ENCODE peak calls at places on chromosome 18, in five cellular contexts. O is DND-41, A is aorta, J is Peyer's patch, D is astrocyte. F is an unnamed sample.

GRCh38 chr18:11407900-11408299 is 201.5 kb upstream of the SLC35G4 start:
- DNase-seq in A (no peak), D (peak), J (no peak), O (no peak), F (no peak)

GRCh38 chr18:55419132-55419938 is 168.7 kb downstream of the TCF4 start:
- DNase-seq in O (no peak), D (peak), A (no peak), J (no peak), F (no peak)

GRCh38 chr18:72866901-72867701 is 686 bp downstream of the NETO1 start:
- DNase-seq in O (peak), A (no peak), J (no peak), D (no peak), F (no peak)

GRCh38 chr18:77105021-77105420 is 27.6 kb downstream of the MBP start:
- DNase-seq in O (peak), A (no peak), D (no peak), J (no peak), F (no peak)

GRCh38 chr18:32735781-32736180 is 37.0 kb downstream of the KLHL14 start:
- DNase-seq in O (no peak), D (peak), J (no peak), A (no peak), F (no peak)

GRCh38 chr18:44149706-44150105 is 531.0 kb upstream of the SETBP1 start:
- DNase-seq in D (peak), A (no peak), O (no peak), J (no peak), F (no peak)

GRCh38 chr18:60038731-60039130 is 138.9 kb downstream of the PMAIP1 start:
- DNase-seq in O (no peak), D (peak), A (no peak), J (no peak), F (no peak)

GRCh38 chr18:75455249-75456183 is 28.0 kb upstream of the SMIM21 start:
- DNase-seq in D (peak), O (no peak), A (no peak), J (no peak), F (no peak)

GRCh38 chr18:28176674-28176932 is 327 bp downstream of the CDH2 start:
- DNase-seq in J (no peak), A (no peak), O (no peak), D (no peak), F (no peak)

GRCh38 chr18:741931-742512 is 29.6 kb upstream of the ENOSF1 start:
- DNase-seq in J (no peak), D (peak), O (no peak), A (no peak), F (no peak)

GRCh38 chr18:28063181-28063790 is 113.6 kb downstream of the CDH2 start:
- DNase-seq in J (no peak), O (no peak), A (no peak), D (peak), F (no peak)

GRCh38 chr18:22177496-22177866 is 8.1 kb downstream of the GATA6 start:
- DNase-seq in O (no peak), D (no peak), J (no peak), A (no peak), F (no peak)
- H3K4me3 ChIP-seq in O (no peak), D (no peak), J (no peak), A (peak), F (peak)

GRCh38 chr18:10351221-10351795 is 103.1 kb upstream of the APCDD1 start:
- DNase-seq in A (no peak), D (peak), J (no peak), O (no peak), F (no peak)

GRCh38 chr18:10351858-10352257 is 102.6 kb upstream of the APCDD1 start:
- DNase-seq in O (no peak), A (no peak), D (no peak), J (no peak), F (no peak)

GRCh38 chr18:10354241-10354811 is 100.1 kb upstream of the APCDD1 start:
- DNase-seq in O (no peak), J (no peak), D (peak), A (no peak), F (no peak)

GRCh38 chr18:10352671-10353070 is 101.8 kb upstream of the APCDD1 start:
- DNase-seq in A (no peak), D (no peak), J (no peak), O (no peak), F (no peak)

GRCh38 chr18:10353791-10354190 is 100.6 kb upstream of the APCDD1 start:
- DNase-seq in A (no peak), D (peak), O (no peak), J (no peak), F (no peak)
- H3K4me3 ChIP-seq in A (no peak), D (no peak), O (no peak), J (no peak), F (no peak)

DNA sequence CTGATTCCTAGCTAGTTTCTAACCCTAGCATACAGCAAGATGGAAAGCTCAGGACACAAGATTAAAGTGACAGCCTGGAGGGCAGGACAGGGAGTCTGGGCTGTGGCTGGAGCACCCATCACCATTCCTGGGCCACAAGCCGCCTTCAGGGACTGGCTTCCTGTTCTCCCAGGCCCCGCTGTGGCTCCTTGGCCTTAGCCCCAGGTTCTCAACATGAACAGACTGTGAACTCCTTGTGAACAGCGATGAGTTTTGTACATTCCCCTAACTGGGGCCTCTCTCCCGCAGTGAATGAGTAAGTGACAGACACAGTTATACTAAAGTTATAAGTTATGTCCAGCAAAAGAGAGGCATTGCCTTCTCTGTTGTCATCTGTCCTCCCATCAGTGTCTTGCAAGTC is 35.9 kb upstream of the SLC14A1 start:
- DNase-seq in A (no peak), J (no peak), O (peak), D (no peak), F (no peak)
- H3K4me3 ChIP-seq in A (no peak), J (no peak), O (peak), D (no peak), F (no peak)

GRCh38 chr18:49632588-49632987 is 70.7 kb downstream of the LIPG start:
- DNase-seq in A (no peak), O (no peak), J (no peak), D (no peak), F (no peak)
- H3K4me3 ChIP-seq in A (no peak), O (no peak), J (no peak), D (no peak), F (no peak)

DNA sequence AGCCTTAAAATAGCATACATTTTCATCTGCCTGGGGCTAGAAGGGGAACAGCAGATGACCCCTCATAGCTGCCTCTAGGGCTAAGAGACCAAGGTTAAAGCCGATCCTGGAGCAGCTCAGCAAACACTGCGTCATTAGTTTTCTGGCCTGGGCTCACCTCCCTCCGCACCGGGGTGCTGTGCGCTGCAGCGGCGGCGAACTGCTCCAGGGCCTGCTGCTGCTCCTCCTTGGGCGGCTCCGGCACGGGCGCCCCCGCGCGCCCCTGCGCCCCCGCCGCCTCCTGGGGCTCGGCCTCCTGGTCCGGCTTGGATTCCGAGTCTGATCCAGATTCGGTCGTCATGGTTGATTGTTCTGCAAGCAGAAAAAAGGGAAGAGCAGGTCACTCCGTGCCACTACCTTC is 55.0 kb downstream of the EPB41L3 start:
- DNase-seq in D (no peak), O (no peak), A (no peak), J (no peak), F (no peak)
- H3K4me3 ChIP-seq in D (no peak), O (no peak), A (no peak), J (no peak), F (no peak)

GRCh38 chr18:58576641-58577251 is 52.1 kb downstream of the ALPK2 start:
- DNase-seq in A (no peak), O (no peak), J (no peak), D (peak), F (no peak)
- H3K4me3 ChIP-seq in A (no peak), O (no peak), J (no peak), D (peak), F (no peak)

DNA sequence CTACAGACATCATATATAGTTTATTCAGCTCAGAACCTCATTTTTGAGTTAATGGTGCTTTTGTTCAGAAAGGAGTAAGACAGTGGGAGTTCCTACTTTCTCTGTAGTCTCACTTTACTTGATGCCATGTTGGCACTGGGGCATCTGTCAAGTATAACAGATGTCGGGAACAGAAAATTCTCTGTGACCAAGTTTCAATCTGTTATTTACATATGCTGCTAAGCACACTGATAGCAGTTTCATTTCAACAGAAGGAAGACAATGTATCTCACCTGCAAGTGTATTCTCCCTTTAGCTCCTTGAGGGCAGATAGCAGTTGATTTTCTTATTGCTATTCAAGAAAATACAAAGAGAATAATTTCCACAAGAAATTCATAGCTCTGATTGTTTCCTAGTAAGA is 774.0 kb downstream of the METTL4 start:
- DNase-seq in D (no peak), O (no peak), A (no peak), J (no peak), F (no peak)
- H3K4me3 ChIP-seq in D (no peak), O (no peak), A (no peak), J (no peak), F (no peak)

F was measured in transverse colon.